ENCODE peak calls at places on chromosomes 7 and 10, in ten cellular contexts. K is AG09309, F is GM13977, E is foreskin fibroblast, I is esophagus muscularis mucosa, Z is GM20000, L is stomach, O is omental fat pad, C is PC-3, G is lower leg skin. J is an unnamed sample.

GRCh38 chr7:152667900-152668440 is 8.0 kb downstream of the XRCC2 start:
- DNase-seq in K (no peak), F (no peak), E (no peak), I (no peak), Z (peak; percentile 41), L (no peak), O (no peak), C (no peak), G (no peak), J (no peak)

GRCh38 chr7:516606-517456 is 2.8 kb downstream of the PDGFA start:
- DNase-seq in K (peak; percentile 46), F (no peak), E (peak; percentile 77), I (no peak), Z (no peak), L (peak; percentile 72), O (no peak), C (peak; percentile 60), G (no peak), J (no peak)

GRCh38 chr10:123995082-123995460 is 98.3 kb downstream of the CHST15 start:
- DNase-seq in K (no peak), F (peak; percentile 33), E (peak; percentile 26), I (peak; percentile 83), Z (no peak), L (no peak), O (no peak), C (no peak), G (peak; percentile 84), J (no peak)

GRCh38 chr10:70664702-70665195 is 7.6 kb upstream of the ADAMTS14 start:
- DNase-seq in K (peak; percentile 89), F (no peak), E (peak; percentile 96), I (no peak), Z (no peak), L (no peak), O (no peak), C (peak; percentile 98), G (peak; percentile 67), J (no peak)

GRCh38 chr7:15556706-15557105 is 5.1 kb downstream of the AGMO start:
- DNase-seq in K (no peak), F (no peak), E (no peak), I (no peak), Z (no peak), L (no peak), O (no peak), C (no peak), G (no peak), J (no peak)

GRCh38 chr7:38185938-38186337 is 7.9 kb downstream of the STARD3NL start:
- DNase-seq in K (no peak), F (no peak), E (no peak), I (no peak), Z (no peak), L (no peak), O (no peak), C (peak; percentile 18), G (no peak), J (no peak)

GRCh38 chr10:128150045-128150493 is 23.8 kb upstream of the MKI67 start:
- DNase-seq in K (peak; percentile 4), F (peak; percentile 95), E (peak; percentile 57), I (no peak), Z (peak; percentile 97), L (peak; percentile 68), O (no peak), C (peak; percentile 69), G (peak; percentile 89), J (peak; percentile 93)

GRCh38 chr10:100341953-100342626 is 4.9 kb upstream of the SCD start:
- DNase-seq in K (no peak), F (peak; percentile 55), E (peak; percentile 46), I (no peak), Z (peak; percentile 66), L (peak; percentile 55), O (no peak), C (peak; percentile 67), G (no peak), J (peak; percentile 67)

GRCh38 chr10:31697271-31698168 is 231.1 kb downstream of the ARHGAP12 start:
- DNase-seq in K (peak; percentile 31), F (no peak), E (peak; percentile 86), I (peak; percentile 97), Z (no peak), L (peak; percentile 53), O (peak; percentile 60), C (peak; percentile 9), G (peak; percentile 97), J (no peak)

DNA sequence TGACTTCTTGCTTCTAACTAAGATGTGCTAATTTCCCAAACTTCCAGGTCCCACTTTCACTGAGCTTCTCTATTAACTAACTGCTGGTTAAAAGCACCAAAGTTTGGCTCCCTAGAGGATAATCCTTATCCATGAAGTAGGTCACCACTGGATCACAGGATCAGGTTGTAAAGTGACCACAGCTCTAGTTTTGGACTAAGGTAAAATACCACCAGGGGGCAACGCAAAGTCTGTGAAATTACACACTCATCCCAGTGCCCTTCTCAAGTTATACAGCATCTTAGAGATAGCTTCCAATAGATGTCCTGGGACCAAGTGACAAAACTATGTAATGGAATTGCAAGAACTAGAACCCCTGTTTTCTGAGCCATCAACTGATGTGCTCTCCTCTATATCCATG is 116.4 kb upstream of the ASAH2 start:
- DNase-seq in K (no peak), F (no peak), E (peak; percentile 16), I (no peak), Z (no peak), L (no peak), O (no peak), C (peak; percentile 94), G (no peak), J (no peak)
- TF ChIP-seq CTCF in K (peak; percentile 36), F (peak; percentile 36), E (peak; percentile 29), I (peak; percentile 32), Z (no peak), L (no peak), O (no peak), C (peak; percentile 98), G (no peak), J (no peak)

DNA sequence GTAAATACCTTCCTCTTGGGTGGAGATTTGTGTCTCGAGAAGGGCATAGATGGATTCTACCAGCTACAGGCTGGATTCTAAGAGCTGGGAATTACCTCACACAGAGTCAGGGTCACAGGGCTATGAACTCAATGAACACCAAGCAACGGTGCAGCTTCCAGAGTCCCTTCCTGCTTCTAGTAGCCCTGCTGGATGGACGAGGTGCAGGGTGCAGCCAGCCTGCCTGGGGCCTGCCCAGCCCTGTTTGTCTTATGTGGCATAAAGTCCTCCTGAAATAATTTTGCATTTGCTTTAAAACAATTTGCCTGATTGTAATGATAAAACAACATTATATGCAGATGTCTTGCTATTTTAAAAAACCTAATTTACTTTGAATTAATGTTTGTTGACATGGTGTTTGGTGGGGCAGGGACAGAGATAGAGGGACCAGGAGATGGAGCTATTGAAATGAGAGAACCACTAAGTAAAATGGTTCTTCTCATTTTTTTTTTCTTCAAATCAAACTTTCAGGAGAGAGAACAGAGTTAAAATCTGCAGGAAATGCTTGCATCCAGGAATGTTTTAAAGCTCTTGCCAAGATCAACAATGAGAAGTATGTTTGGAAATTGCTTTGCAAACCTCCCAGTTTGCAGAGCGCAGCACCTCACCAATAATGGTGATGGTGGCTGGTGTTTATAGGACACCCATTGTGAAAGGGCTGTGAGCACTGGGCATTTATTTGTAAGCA is 305.4 kb upstream of the PODXL start:
- DNase-seq in K (no peak), F (no peak), E (no peak), I (no peak), Z (no peak), L (no peak), O (no peak), C (peak; percentile 35), G (peak; percentile 15), J (no peak)
- TF ChIP-seq CTCF in K (peak; percentile 13), F (no peak), E (no peak), I (no peak), Z (no peak), L (no peak), O (no peak), C (peak; percentile 43), G (no peak), J (no peak)

DNA sequence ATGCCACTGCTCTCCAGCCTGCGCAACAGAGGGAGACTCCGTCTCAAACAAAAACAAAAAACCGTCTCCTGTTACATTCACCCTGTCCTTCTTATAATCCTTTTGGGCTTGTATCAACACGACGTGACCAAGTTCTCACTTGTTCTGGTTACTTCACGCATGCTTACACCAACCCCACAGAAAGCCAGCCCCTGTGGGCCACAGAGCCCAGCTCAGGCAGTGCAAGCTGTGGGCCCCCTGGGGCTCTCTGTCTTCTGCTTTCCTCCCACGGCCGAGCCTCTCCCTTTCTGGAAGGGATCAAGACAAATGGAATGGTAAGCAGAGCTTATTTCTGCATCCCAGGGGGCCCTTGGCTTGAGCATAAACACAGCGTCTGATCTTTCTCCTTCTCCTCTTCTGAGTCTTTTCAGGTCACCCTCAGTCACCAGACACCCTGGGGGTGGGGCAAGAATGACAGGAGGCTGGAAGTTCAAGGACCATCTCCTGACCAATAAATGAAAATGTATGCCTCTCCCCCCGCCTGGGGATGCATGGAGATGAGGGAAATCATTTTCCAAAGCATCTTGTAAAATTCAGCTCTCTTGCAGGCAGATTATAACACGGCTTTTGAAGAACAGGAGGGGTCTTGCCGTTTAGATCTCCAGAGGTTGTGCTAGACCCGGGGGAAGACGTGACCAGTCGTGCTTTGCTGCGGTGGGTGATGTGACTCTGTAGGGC is 19.0 kb upstream of the TRIM56 start:
- DNase-seq in K (no peak), F (no peak), E (no peak), I (no peak), Z (no peak), L (no peak), O (no peak), C (no peak), G (no peak), J (no peak)
- TF ChIP-seq CTCF in K (no peak), F (no peak), E (no peak), I (no peak), Z (no peak), L (no peak), O (no peak), C (no peak), G (no peak), J (no peak)

GRCh38 chr7:26860361-26860760 is 4.0 kb downstream of the SKAP2 start:
- DNase-seq in K (no peak), F (no peak), E (no peak), I (no peak), Z (no peak), L (no peak), O (no peak), C (peak; percentile 77), G (no peak), J (no peak)
- TF ChIP-seq CTCF in K (peak; percentile 4), F (no peak), E (no peak), I (no peak), Z (no peak), L (no peak), O (no peak), C (peak; percentile 79), G (no peak), J (no peak)

GRCh38 chr10:21173964-21174669 is 277.0 kb upstream of the NEBL start:
- DNase-seq in K (no peak), F (peak; percentile 51), E (no peak), I (no peak), Z (peak; percentile 42), L (peak; percentile 80), O (no peak), C (peak; percentile 77), G (peak; percentile 85), J (peak; percentile 36)
- TF ChIP-seq CTCF in K (no peak), F (no peak), E (no peak), I (no peak), Z (no peak), L (no peak), O (no peak), C (no peak), G (no peak), J (no peak)

GRCh38 chr7:11748884-11749283 is 83.1 kb downstream of the THSD7A start:
- DNase-seq in K (no peak), F (no peak), E (no peak), I (no peak), Z (no peak), L (no peak), O (no peak), C (peak; percentile 3), G (no peak), J (no peak)
- TF ChIP-seq CTCF in K (no peak), F (no peak), E (no peak), I (no peak), Z (no peak), L (no peak), O (no peak), C (peak; percentile 19), G (no peak), J (no peak)